ENCODE peak calls at places on chromosome 19, in eight cellular contexts. J is iris pigment epithelial cell, Y is ELF-1, P is endothelial cell, U is MCF 10A, O is glutamatergic neuron, E is left lung, F is fibroblast of the aortic adventitia. S is an unnamed sample.

GRCh38 chr19:5440299-5440698 is 14.9 kb upstream of the ZNRF4 start:
- DNase-seq in J (no peak), Y (no peak), P (no peak), U (no peak), O (no peak), E (no peak), F (no peak), S (no peak)

GRCh38 chr19:28234637-28235036 is 978.3 kb downstream of the UQCRFS1 start:
- DNase-seq in J (no peak), Y (peak), P (no peak), U (no peak), O (no peak), E (no peak), F (peak), S (no peak)

GRCh38 chr19:39237200-39238184 is 7.3 kb downstream of the IFNL3 start:
- DNase-seq in J (no peak), Y (peak), P (no peak), U (peak), O (no peak), E (peak), F (no peak), S (no peak)

GRCh38 chr19:3506384-3507340 is 551 bp downstream of the FZR1 start:
- DNase-seq in J (peak), Y (no peak), P (peak), U (peak), O (no peak), E (peak), F (no peak), S (no peak)

GRCh38 chr19:49496574-49497008 is 357 bp downstream of the RPS11 start:
- DNase-seq in J (no peak), Y (no peak), P (no peak), U (no peak), O (no peak), E (no peak), F (no peak), S (no peak)

GRCh38 chr19:35533822-35534521 is 716 bp downstream of the GAPDHS start:
- DNase-seq in J (peak), Y (peak), P (peak), U (no peak), O (no peak), E (peak), F (peak), S (no peak)

GRCh38 chr19:291561-292280 is 518 bp upstream of the PLPP2 start:
- DNase-seq in J (no peak), Y (no peak), P (no peak), U (no peak), O (no peak), E (peak), F (no peak), S (no peak)

GRCh38 chr19:7417671-7418324 is 69.1 kb downstream of the ARHGEF18 start:
- DNase-seq in J (peak), Y (no peak), P (no peak), U (no peak), O (no peak), E (no peak), F (no peak), S (no peak)

GRCh38 chr19:13275016-13275722 is 125.0 kb downstream of the IER2 start:
- DNase-seq in J (no peak), Y (no peak), P (no peak), U (no peak), O (no peak), E (no peak), F (no peak), S (no peak)

GRCh38 chr19:55656552-55656951 is 1.7 kb downstream of the U2AF2 start:
- DNase-seq in J (no peak), Y (no peak), P (no peak), U (no peak), O (no peak), E (no peak), F (no peak), S (no peak)

GRCh38 chr19:6983448-6983847 is 37.8 kb downstream of the MBD3L2B start:
- DNase-seq in J (no peak), Y (no peak), P (no peak), U (no peak), O (no peak), E (no peak), F (no peak), S (no peak)

GRCh38 chr19:29275266-29275665 is 62.3 kb upstream of the UQCRFS1 start:
- DNase-seq in J (no peak), Y (no peak), P (no peak), U (no peak), O (no peak), E (no peak), F (no peak), S (no peak)

GRCh38 chr19:46745521-46746280 is at the start of gene FKRP:
- DNase-seq in J (no peak), Y (no peak), P (peak), U (no peak), O (peak), E (peak), F (no peak), S (no peak)

GRCh38 chr19:56971230-56971629 is 130.7 kb upstream of the PEG3 start:
- DNase-seq in J (no peak), Y (no peak), P (no peak), U (no peak), O (no peak), E (no peak), F (no peak), S (no peak)

GRCh38 chr19:36547001-36547732 is 19.1 kb upstream of the ZNF260 start:
- DNase-seq in J (peak), Y (no peak), P (no peak), U (peak), O (no peak), E (no peak), F (peak), S (no peak)

GRCh38 chr19:18697680-18698079 is 14.2 kb downstream of the CRTC1 start:
- DNase-seq in J (no peak), Y (no peak), P (no peak), U (peak), O (no peak), E (no peak), F (no peak), S (no peak)

GRCh38 chr19:13492128-13492527 is 14.2 kb downstream of the CACNA1A start:
- DNase-seq in J (peak), Y (no peak), P (no peak), U (peak), O (no peak), E (no peak), F (peak), S (no peak)